ENCODE peak calls at places on chromosomes 3 and 15, in eight cellular contexts. M, N, I, U, G, F, A and Y are unnamed samples.

GRCh38 chr3:149703474-149703873 is 45.6 kb upstream of the WWTR1 start:
- DNase-seq in A (peak), F (no peak), I (peak), N (peak), M (no peak), U (no peak), G (peak), Y (no peak)

GRCh38 chr15:69979269-69979668 is 118.4 kb downstream of the TLE3 start:
- DNase-seq in U (peak), M (peak), A (no peak), F (no peak), G (no peak), I (peak), N (no peak), Y (no peak)

GRCh38 chr3:172447611-172448579 is at the start of gene GHSR:
- DNase-seq in M (no peak), F (no peak), N (no peak), U (no peak), G (no peak), A (no peak), I (no peak), Y (no peak)

GRCh38 chr15:69298697-69299441 is at the start of gene PAQR5:
- DNase-seq in U (no peak), M (peak), N (peak), A (no peak), I (no peak), F (no peak), G (no peak), Y (no peak)

GRCh38 chr15:90903733-90904536 is 833 bp downstream of the MAN2A2 start:
- DNase-seq in A (no peak), M (peak), G (no peak), N (no peak), U (no peak), F (no peak), I (no peak), Y (no peak)

GRCh38 chr15:70032509-70032908 is 65.2 kb downstream of the TLE3 start:
- DNase-seq in A (no peak), G (no peak), N (no peak), U (no peak), M (no peak), F (no peak), I (no peak), Y (no peak)

GRCh38 chr15:39403674-39404117 is 177.2 kb upstream of the THBS1 start:
- DNase-seq in G (no peak), F (peak), U (no peak), I (peak), N (no peak), M (no peak), A (peak), Y (no peak)

GRCh38 chr3:14685204-14685603 is 10.3 kb downstream of the C3orf20 start:
- DNase-seq in A (no peak), F (no peak), U (no peak), N (no peak), I (no peak), M (no peak), G (no peak), Y (no peak)

GRCh38 chr15:30042556-30042955 is 40.2 kb upstream of the GOLGA8J start:
- DNase-seq in G (no peak), I (no peak), N (no peak), M (no peak), F (no peak), A (peak), U (no peak), Y (no peak)

GRCh38 chr3:61964566-61964965 is 403.2 kb downstream of the PTPRG start:
- DNase-seq in G (no peak), N (no peak), F (no peak), I (peak), U (no peak), M (no peak), A (no peak), Y (no peak)

GRCh38 chr3:30526031-30526430 is 80.4 kb upstream of the TGFBR2 start:
- DNase-seq in U (no peak), A (no peak), G (no peak), F (no peak), N (no peak), I (no peak), M (no peak), Y (no peak)

GRCh38 chr3:31341130-31341529 is 191.6 kb upstream of the STT3B start:
- DNase-seq in G (no peak), I (no peak), U (no peak), F (no peak), A (no peak), M (no peak), N (no peak), Y (no peak)

GRCh38 chr3:22714758-22715157 is 488.4 kb upstream of the UBE2E2 start:
- DNase-seq in G (no peak), F (no peak), A (no peak), M (no peak), U (no peak), N (no peak), I (no peak), Y (no peak)

GRCh38 chr3:141379250-141379872 is 11.1 kb downstream of the ZBTB38 start:
- DNase-seq in M (no peak), N (no peak), G (no peak), F (no peak), A (no peak), U (peak), I (no peak), Y (peak)

GRCh38 chr3:181076558-181076957 is 87.0 kb upstream of the DNAJC19 start:
- DNase-seq in N (no peak), A (no peak), G (no peak), I (no peak), U (no peak), M (no peak), F (no peak), Y (no peak)

GRCh38 chr3:53626876-53627275 is 132.5 kb downstream of the CACNA1D start:
- DNase-seq in F (no peak), U (no peak), A (no peak), I (no peak), M (no peak), G (no peak), N (no peak), Y (no peak)

GRCh38 chr3:58092516-58092915 is 84.3 kb downstream of the FLNB start:
- DNase-seq in M (no peak), N (no peak), G (no peak), F (no peak), A (peak), U (no peak), I (peak), Y (no peak)

GRCh38 chr15:89002281-89002761 is 85.9 kb upstream of the ABHD2 start:
- DNase-seq in N (peak), G (no peak), M (peak), A (peak), I (peak), U (no peak), F (peak), Y (no peak)

GRCh38 chr3:42077785-42078184 is 13.4 kb upstream of the TRAK1 start:
- DNase-seq in F (no peak), M (no peak), N (peak), G (no peak), A (no peak), I (no peak), U (no peak), Y (no peak)

GRCh38 chr3:126134219-126134975 is 46.0 kb downstream of the ALDH1L1 start:
- DNase-seq in F (peak), U (no peak), A (peak), M (peak), G (peak), I (peak), N (peak), Y (no peak)

GRCh38 chr3:182959474-182960350 is 20.6 kb downstream of the DCUN1D1 start:
- DNase-seq in F (no peak), A (no peak), N (no peak), M (no peak), U (no peak), G (no peak), I (no peak), Y (no peak)

GRCh38 chr15:79185199-79185598 is 94.6 kb upstream of the RASGRF1 start:
- DNase-seq in I (no peak), G (no peak), U (no peak), A (no peak), F (no peak), N (no peak), M (no peak), Y (no peak)
- TF ChIP-seq CTCF in I (peak), G (no peak), U (no peak), A (peak), F (no peak), N (no peak), M (no peak), Y (peak)

DNA sequence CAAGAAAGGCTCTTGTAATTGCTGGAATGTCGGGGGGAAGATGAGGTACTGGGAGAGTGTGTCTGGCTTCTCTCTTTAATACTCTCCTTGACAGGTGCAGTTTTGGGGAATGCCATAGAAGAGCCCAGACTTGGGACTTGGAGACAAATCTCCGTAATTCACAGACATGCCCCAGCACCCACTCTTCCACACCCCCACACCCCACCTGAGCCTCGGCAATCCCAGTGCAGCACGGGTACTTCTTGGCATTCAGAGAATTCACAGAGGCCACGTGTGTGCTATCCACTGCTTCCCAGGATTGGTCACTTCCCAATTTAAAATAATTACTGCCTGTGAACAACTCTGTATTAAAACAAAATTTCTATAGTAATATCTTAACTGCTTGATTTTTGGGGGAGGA is 43.9 kb downstream of the TRIM71 start:
- DNase-seq in M (no peak), U (no peak), I (no peak), A (no peak), N (no peak), F (no peak), G (no peak), Y (no peak)
- H3K4me3 ChIP-seq in M (no peak), U (no peak), I (no peak), A (no peak), N (no peak), F (no peak), G (no peak), Y (no peak)

GRCh38 chr3:19202754-19203153 is 54.4 kb downstream of the KCNH8 start:
- DNase-seq in A (no peak), N (no peak), I (no peak), U (no peak), G (no peak), F (no peak), M (no peak), Y (no peak)

GRCh38 chr3:19202303-19202702 is 54.0 kb downstream of the KCNH8 start:
- DNase-seq in N (no peak), G (no peak), I (no peak), A (no peak), U (no peak), F (no peak), M (no peak), Y (no peak)

GRCh38 chr3:19206540-19206939 is 58.2 kb downstream of the KCNH8 start:
- DNase-seq in N (no peak), U (no peak), I (no peak), F (no peak), A (no peak), G (no peak), M (no peak), Y (no peak)
- TF ChIP-seq CTCF in N (no peak), U (no peak), I (no peak), F (no peak), A (no peak), G (no peak), M (no peak), Y (no peak)

DNA sequence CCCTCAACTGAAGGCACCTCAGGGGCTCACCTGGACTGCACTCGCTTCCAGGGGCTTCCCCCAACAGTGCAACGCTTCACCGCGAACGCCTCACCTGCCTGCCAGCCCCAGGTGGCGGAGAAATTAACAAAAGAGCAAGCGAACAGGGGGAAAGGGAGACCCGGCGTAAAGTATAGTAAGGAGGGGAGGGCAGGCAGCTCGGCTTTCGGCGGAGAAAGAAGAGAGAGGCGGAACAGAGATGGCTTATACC is 473 bp downstream of the MB21D2 start:
- DNase-seq in G (no peak), A (no peak), U (no peak), M (no peak), I (no peak), N (no peak), F (no peak), Y (no peak)
- H3K4me3 ChIP-seq in G (peak), A (peak), U (peak), M (peak), I (peak), N (peak), F (peak), Y (peak)

DNA sequence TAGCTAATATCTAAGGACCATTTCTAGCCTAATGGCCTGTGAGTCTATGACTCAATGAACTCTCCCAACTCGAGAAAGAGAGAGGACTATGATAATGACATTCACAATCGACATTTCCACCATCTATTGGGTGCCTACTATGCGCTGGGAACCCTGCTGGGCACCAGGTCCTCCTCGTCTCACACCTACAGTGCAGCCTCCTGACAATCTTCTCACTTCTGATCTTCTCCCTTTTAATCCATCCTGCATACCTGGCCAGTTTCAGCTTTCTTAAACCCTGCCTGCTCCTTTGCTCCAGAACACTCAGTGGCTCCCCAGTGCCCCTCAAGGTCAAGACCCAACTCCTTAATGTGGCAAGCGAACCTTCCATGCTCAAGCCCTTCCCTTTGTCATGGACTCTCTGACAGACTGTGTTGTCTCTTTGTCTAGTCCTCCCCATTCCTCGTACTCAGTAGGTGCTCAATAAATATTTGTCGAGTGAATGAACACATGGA is 3.5 kb upstream of the SLC6A1 start:
- DNase-seq in G (no peak), I (no peak), A (no peak), N (no peak), F (no peak), M (no peak), U (no peak), Y (no peak)
- TF ChIP-seq CTCF in G (no peak), I (no peak), A (no peak), N (no peak), F (no peak), M (no peak), U (no peak), Y (no peak)